ENCODE peak calls at places on chromosomes 1 and 21, in eight cellular contexts. I is colonic mucosa, Q is right atrium auricular region, E is fibroblast of lung, N is bronchial epithelial cell, F is HL-60, R is left ventricle myocardium inferior, P is AG04450. X is an unnamed sample.
A peak's percentile ranks its signal among the peaks of the same experiment; 100 is the strongest.

GRCh38 chr1:227728059-227728891 is 6.8 kb downstream of the JMJD4 start:
- DNase-seq in I (peak; percentile 88), Q (no peak), E (peak; percentile 62), N (peak; percentile 75), F (no peak), R (peak; percentile 83), P (no peak), X (peak; percentile 85)

GRCh38 chr1:226135059-226135651 is 51.4 kb downstream of the ACBD3 start:
- DNase-seq in I (peak; percentile 82), Q (no peak), E (peak; percentile 52), N (peak; percentile 29), F (no peak), R (peak; percentile 45), P (no peak), X (no peak)

GRCh38 chr1:213622365-213623087 is 365.2 kb upstream of the PROX1 start:
- DNase-seq in I (no peak), Q (no peak), E (no peak), N (no peak), F (no peak), R (no peak), P (no peak), X (peak; percentile 37)

GRCh38 chr1:241507189-241507820 is 12.2 kb downstream of the FH start:
- DNase-seq in I (no peak), Q (no peak), E (peak; percentile 14), N (no peak), F (no peak), R (no peak), P (no peak), X (no peak)

GRCh38 chr1:45585496-45586075 is 1.7 kb downstream of the NASP start:
- DNase-seq in I (no peak), Q (no peak), E (no peak), N (no peak), F (no peak), R (no peak), P (no peak), X (no peak)

GRCh38 chr1:78176448-78176847 is 130.7 kb downstream of the GIPC2 start:
- DNase-seq in I (peak; percentile 79), Q (no peak), E (peak; percentile 92), N (peak; percentile 86), F (no peak), R (no peak), P (peak; percentile 69), X (no peak)

GRCh38 chr1:158161458-158161857 is 19.2 kb upstream of the CD1D start:
- DNase-seq in I (no peak), Q (no peak), E (no peak), N (no peak), F (no peak), R (no peak), P (no peak), X (no peak)

GRCh38 chr1:25990702-25991395 is 7.0 kb downstream of the PAFAH2 start:
- DNase-seq in I (no peak), Q (no peak), E (no peak), N (no peak), F (no peak), R (no peak), P (no peak), X (no peak)

GRCh38 chr1:24118410-24119242 is 6.7 kb upstream of the MYOM3 start:
- DNase-seq in I (peak; percentile 74), Q (no peak), E (no peak), N (no peak), F (no peak), R (no peak), P (no peak), X (no peak)

GRCh38 chr1:47438321-47439150 is 692 bp downstream of the FOXD2 start:
- DNase-seq in I (peak; percentile 40), Q (no peak), E (no peak), N (no peak), F (no peak), R (peak; percentile 26), P (no peak), X (peak; percentile 35)

GRCh38 chr1:6502000-6502891 is 10.8 kb upstream of the PLEKHG5 start:
- DNase-seq in I (no peak), Q (no peak), E (no peak), N (no peak), F (no peak), R (peak; percentile 90), P (no peak), X (no peak)

GRCh38 chr21:44449473-44450363 is 5.6 kb upstream of the LRRC3 start:
- DNase-seq in I (no peak), Q (no peak), E (peak; percentile 4), N (no peak), F (no peak), R (no peak), P (no peak), X (peak; percentile 6)

GRCh38 chr1:234362558-234362957 is 10.7 kb upstream of the COA6 start:
- DNase-seq in I (no peak), Q (no peak), E (no peak), N (no peak), F (no peak), R (no peak), P (no peak), X (no peak)

GRCh38 chr1:7594002-7594713 is 176.9 kb upstream of the VAMP3 start:
- DNase-seq in I (no peak), Q (no peak), E (no peak), N (no peak), F (no peak), R (no peak), P (no peak), X (no peak)

GRCh38 chr1:9600861-9601834 is 12.4 kb downstream of the TMEM201 start:
- DNase-seq in I (no peak), Q (no peak), E (no peak), N (no peak), F (no peak), R (no peak), P (no peak), X (no peak)

GRCh38 chr1:155970531-155971167 is 7.7 kb downstream of the ARHGEF2 start:
- DNase-seq in I (peak; percentile 69), Q (peak; percentile 85), E (peak; percentile 82), N (no peak), F (peak; percentile 81), R (peak; percentile 66), P (no peak), X (no peak)

GRCh38 chr1:200172311-200172710 is 144.8 kb downstream of the NR5A2 start:
- DNase-seq in I (no peak), Q (no peak), E (peak; percentile 48), N (peak; percentile 85), F (no peak), R (no peak), P (no peak), X (no peak)

GRCh38 chr1:93446837-93447451 is 974 bp upstream of the FNBP1L start:
- DNase-seq in I (peak; percentile 85), Q (no peak), E (no peak), N (peak; percentile 93), F (no peak), R (no peak), P (no peak), X (no peak)

GRCh38 chr1:210412240-210412639 is 83.5 kb downstream of the HHAT start:
- DNase-seq in I (no peak), Q (no peak), E (peak; percentile 45), N (peak; percentile 22), F (no peak), R (no peak), P (no peak), X (no peak)

GRCh38 chr1:56409112-56409691 is 170.2 kb downstream of the PLPP3 start:
- DNase-seq in I (peak; percentile 70), Q (no peak), E (no peak), N (peak; percentile 44), F (no peak), R (peak; percentile 27), P (no peak), X (no peak)
- TF ChIP-seq CTCF in I (peak; percentile 59), Q (peak; percentile 47), E (peak; percentile 12), N (peak; percentile 80), F (no peak), R (peak; percentile 51), P (no peak), X (no peak)

GRCh38 chr1:244236721-244237120 is 185.6 kb downstream of the ZBTB18 start:
- DNase-seq in I (no peak), Q (no peak), E (no peak), N (no peak), F (no peak), R (no peak), P (no peak), X (no peak)

GRCh38 chr1:244231193-244231571 is 180.1 kb downstream of the ZBTB18 start:
- DNase-seq in I (no peak), Q (no peak), E (peak; percentile 51), N (peak; percentile 64), F (no peak), R (no peak), P (no peak), X (no peak)

GRCh38 chr1:244236101-244236500 is 185.0 kb downstream of the ZBTB18 start:
- DNase-seq in I (no peak), Q (no peak), E (peak; percentile 44), N (no peak), F (no peak), R (no peak), P (no peak), X (no peak)

GRCh38 chr1:244231572-244232315 is 180.7 kb downstream of the ZBTB18 start:
- DNase-seq in I (no peak), Q (no peak), E (peak; percentile 54), N (peak; percentile 10), F (no peak), R (no peak), P (no peak), X (peak; percentile 27)

GRCh38 chr1:244234009-244234643 is 183.0 kb downstream of the ZBTB18 start:
- DNase-seq in I (no peak), Q (no peak), E (no peak), N (peak; percentile 13), F (no peak), R (no peak), P (no peak), X (peak; percentile 41)
- TF ChIP-seq CTCF in I (no peak), Q (no peak), E (no peak), N (no peak), F (no peak), R (no peak), P (no peak), X (no peak)

GRCh38 chr1:243712890-243713425 is 137.1 kb downstream of the AKT3 start:
- DNase-seq in I (no peak), Q (no peak), E (peak; percentile 18), N (no peak), F (peak; percentile 43), R (no peak), P (no peak), X (no peak)
- TF ChIP-seq CTCF in I (no peak), Q (peak; percentile 48), E (peak; percentile 53), N (no peak), F (peak; percentile 51), R (peak; percentile 31), P (peak; percentile 41), X (no peak)

DNA sequence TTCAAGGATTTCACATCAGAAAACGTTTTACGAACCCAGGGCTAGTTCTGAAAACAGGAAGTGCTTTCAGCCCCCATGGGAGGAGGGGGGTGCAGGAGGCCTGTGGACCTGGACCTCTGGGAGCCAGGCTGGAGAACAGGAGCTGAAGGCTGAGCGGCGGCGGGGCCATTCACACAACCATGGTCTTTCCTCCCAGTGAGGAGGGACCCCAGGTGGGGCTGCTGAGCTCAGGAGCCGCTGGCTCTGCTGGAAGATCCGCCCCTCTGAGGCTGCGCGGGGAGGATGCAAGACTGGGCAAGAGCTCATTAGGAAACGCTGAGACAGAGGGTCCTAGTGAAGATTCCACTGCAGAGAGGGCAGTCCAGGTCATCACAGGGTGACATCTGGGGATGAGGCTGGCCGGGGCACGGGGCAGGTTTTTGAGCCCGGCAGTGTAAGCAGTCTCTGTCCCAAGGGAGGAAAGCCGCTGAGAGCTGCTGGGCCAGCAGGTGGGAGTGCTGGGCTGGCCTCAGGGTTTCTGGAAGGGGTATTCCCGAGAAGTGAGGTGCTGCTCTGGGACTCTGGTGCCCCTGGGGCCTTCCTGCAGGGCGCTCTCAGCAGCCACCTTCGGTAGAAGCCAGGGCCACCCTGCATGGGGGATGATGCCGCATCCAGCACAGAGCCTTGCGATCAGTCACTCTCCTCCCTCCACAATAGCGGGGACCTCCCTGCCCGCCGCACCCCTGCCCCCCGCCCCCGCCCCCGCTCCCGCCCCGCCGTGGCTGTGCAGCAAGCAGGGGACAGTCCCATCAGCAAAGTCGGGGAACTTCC is 7.5 kb downstream of the MX2 start:
- DNase-seq in I (no peak), Q (no peak), E (no peak), N (no peak), F (no peak), R (peak; percentile 49), P (no peak), X (peak; percentile 70)
- TF ChIP-seq CTCF in I (no peak), Q (peak; percentile 26), E (peak; percentile 4), N (peak; percentile 19), F (no peak), R (no peak), P (peak; percentile 29), X (peak; percentile 7)